ENCODE peak calls at places on chromosomes 6 and 20, in four cellular contexts. R is GM23338, M is AG04450, S is MM.1S. G is an unnamed sample.

GRCh38 chr6:138404666-138405337 is 779 bp downstream of the HEBP2 start:
- DNase-seq in R (no peak), M (no peak), S (no peak), G (no peak)

GRCh38 chr6:132937466-132937906 is 123.1 kb downstream of the RPS12 start:
- DNase-seq in R (peak; percentile 94), M (no peak), S (peak; percentile 70), G (peak; percentile 38)

GRCh38 chr6:92683769-92684168 is 735.6 kb downstream of the EPHA7 start:
- DNase-seq in R (no peak), M (no peak), S (no peak), G (no peak)

GRCh38 chr6:138107078-138107751 is at the start of gene PERP:
- DNase-seq in R (peak; percentile 66), M (no peak), S (peak; percentile 74), G (peak; percentile 73)

GRCh38 chr6:105646391-105646867 is 243.5 kb upstream of the PREP start:
- DNase-seq in R (no peak), M (no peak), S (peak; percentile 12), G (peak; percentile 77)

GRCh38 chr6:139135578-139136545 is 982 bp downstream of the HECA start:
- DNase-seq in R (peak; percentile 45), M (no peak), S (peak; percentile 47), G (no peak)

GRCh38 chr6:149166747-149167146 is 150.8 kb upstream of the TAB2 start:
- DNase-seq in R (no peak), M (no peak), S (no peak), G (no peak)

GRCh38 chr6:6952484-6952883 is 155.3 kb upstream of the RREB1 start:
- DNase-seq in R (peak; percentile 12), M (no peak), S (no peak), G (no peak)

GRCh38 chr6:112443118-112443641 is 96.0 kb downstream of the RFPL4B start:
- DNase-seq in R (no peak), M (no peak), S (no peak), G (no peak)

GRCh38 chr6:41239467-41240159 is 11.5 kb downstream of the TREML4 start:
- DNase-seq in R (peak; percentile 73), M (no peak), S (no peak), G (no peak)

GRCh38 chr6:131042664-131043063 is 20.4 kb downstream of the EPB41L2 start:
- DNase-seq in R (no peak), M (no peak), S (no peak), G (no peak)

GRCh38 chr6:42396720-42397119 is 55.0 kb downstream of the TRERF1 start:
- DNase-seq in R (peak; percentile 62), M (no peak), S (no peak), G (no peak)

GRCh38 chr6:2971420-2972218 is at the start of gene SERPINB6:
- DNase-seq in R (peak; percentile 58), M (no peak), S (peak; percentile 27), G (no peak)

GRCh38 chr6:168415993-168416530 is 24.9 kb upstream of the SMOC2 start:
- DNase-seq in R (no peak), M (no peak), S (no peak), G (no peak)

GRCh38 chr20:12700701-12701100 is 308.1 kb upstream of the SPTLC3 start:
- DNase-seq in R (peak; percentile 54), M (no peak), S (no peak), G (no peak)

GRCh38 chr6:136992113-136992512 is 52.7 kb downstream of the IL20RA start:
- DNase-seq in R (no peak), M (no peak), S (no peak), G (no peak)

GRCh38 chr6:147507162-147508072 is 1.1 kb upstream of the SAMD5 start:
- DNase-seq in R (peak; percentile 33), M (no peak), S (no peak), G (no peak)

GRCh38 chr20:20606046-20606445 is 106.4 kb downstream of the RALGAPA2 start:
- DNase-seq in R (no peak), M (no peak), S (no peak), G (no peak)

GRCh38 chr6:141884850-141885249 is 247.9 kb upstream of the GJE1 start:
- DNase-seq in R (no peak), M (no peak), S (no peak), G (no peak)

GRCh38 chr6:62740596-62740995 is 454.6 kb upstream of the KHDRBS2 start:
- DNase-seq in R (no peak), M (no peak), S (no peak), G (no peak)

GRCh38 chr6:44475779-44476434 is 88.4 kb downstream of the CDC5L start:
- DNase-seq in R (peak; percentile 90), M (no peak), S (peak; percentile 68), G (peak; percentile 55)

GRCh38 chr20:3846378-3846739 is 275 bp upstream of the MAVS start:
- DNase-seq in R (no peak), M (no peak), S (no peak), G (no peak)

GRCh38 chr6:158321960-158322359 is 9.7 kb downstream of the TULP4 start:
- DNase-seq in R (no peak), M (no peak), S (no peak), G (no peak)

GRCh38 chr20:51797357-51798025 is 4.8 kb downstream of the SALL4 start:
- DNase-seq in R (peak; percentile 85), M (no peak), S (no peak), G (no peak)

GRCh38 chr6:37696841-37697735 is 595 bp downstream of the MDGA1 start:
- DNase-seq in R (no peak), M (no peak), S (peak; percentile 13), G (no peak)

GRCh38 chr6:25899123-25899522 is 25.1 kb upstream of the SLC17A3 start:
- DNase-seq in R (peak; percentile 83), M (no peak), S (no peak), G (peak; percentile 44)

GRCh38 chr6:3566812-3567211 is 110.0 kb upstream of the SLC22A23 start:
- DNase-seq in R (no peak), M (peak; percentile 16), S (no peak), G (no peak)

GRCh38 chr20:33829636-33830035 is 18.5 kb downstream of the CHMP4B start:
- DNase-seq in R (no peak), M (no peak), S (no peak), G (no peak)

GRCh38 chr20:16314320-16314719 is 258.9 kb downstream of the KIF16B start:
- DNase-seq in R (no peak), M (no peak), S (no peak), G (no peak)

GRCh38 chr20:51128198-51128597 is 105.3 kb upstream of the KCNG1 start:
- DNase-seq in R (no peak), M (peak; percentile 77), S (no peak), G (peak; percentile 83)

GRCh38 chr20:34364013-34364382 is 925 bp downstream of the ITCH start:
- DNase-seq in R (no peak), M (no peak), S (peak; percentile 31), G (no peak)

GRCh38 chr6:99002826-99003225 is 55.1 kb upstream of the FBXL4 start:
- DNase-seq in R (no peak), M (no peak), S (no peak), G (no peak)

GRCh38 chr20:32524871-32525501 is 60.1 kb downstream of the NOL4L start:
- DNase-seq in R (no peak), M (no peak), S (no peak), G (no peak)

GRCh38 chr6:105781905-105782304 is 304.2 kb upstream of the PRDM1 start:
- DNase-seq in R (no peak), M (no peak), S (no peak), G (no peak)

GRCh38 chr20:34475979-34476736 is 40.1 kb upstream of the DYNLRB1 start:
- DNase-seq in R (peak; percentile 60), M (no peak), S (peak; percentile 70), G (no peak)

GRCh38 chr20:53752971-53753879 is 159.6 kb upstream of the ZNF217 start:
- DNase-seq in R (peak; percentile 59), M (no peak), S (peak; percentile 40), G (peak; percentile 97)

GRCh38 chr6:137978252-137978896 is 111.3 kb downstream of the TNFAIP3 start:
- DNase-seq in R (no peak), M (no peak), S (no peak), G (peak; percentile 100)

DNA sequence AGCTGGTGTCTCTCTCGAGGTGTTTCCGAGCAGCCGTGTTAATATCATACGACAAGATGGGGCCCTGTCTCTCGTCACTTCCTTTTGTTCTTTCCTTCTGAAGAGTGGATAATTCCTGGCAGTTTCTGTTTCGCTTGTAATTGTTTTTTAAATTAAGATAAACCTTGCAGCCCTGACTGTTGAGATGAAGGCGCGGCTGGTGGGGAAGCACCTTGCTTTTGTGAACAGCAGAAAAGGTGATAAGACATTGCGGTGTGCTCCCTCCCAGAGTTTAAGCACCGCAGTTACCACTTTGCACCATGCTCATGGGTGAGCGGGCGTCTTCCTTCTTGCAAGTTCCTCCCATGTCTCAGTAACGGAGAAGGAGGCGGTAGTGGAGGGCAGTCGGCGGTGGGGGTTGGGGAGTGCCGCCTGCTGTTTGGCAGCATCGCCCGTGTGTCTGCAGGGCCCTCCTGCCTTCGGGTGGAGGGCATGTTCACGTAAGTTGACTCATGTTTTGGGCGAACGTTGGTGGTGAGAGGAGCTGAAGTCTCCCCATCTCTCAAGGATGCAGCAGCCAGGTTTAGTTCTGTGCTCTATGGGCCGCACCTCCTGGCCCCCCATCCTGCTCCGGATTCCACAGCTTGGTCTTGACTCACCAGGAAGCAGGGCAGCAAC is 345.9 kb downstream of the TAF4 start:
- DNase-seq in R (peak; percentile 15), M (no peak), S (no peak), G (no peak)
- H3K27ac ChIP-seq in R (no peak overlapping the region), M (no peak overlapping the region), S (no peak overlapping the region), G (no peak overlapping the region)

GRCh38 chr20:64162239-64162621 is 2.0 kb upstream of the MYT1 start:
- DNase-seq in R (no peak), M (no peak), S (no peak), G (no peak)
- H3K27ac ChIP-seq in R (no peak overlapping the region), M (no peak overlapping the region), S (no peak overlapping the region), G (no peak overlapping the region)

GRCh38 chr6:89371849-89372505 is 19.5 kb upstream of the UBE2J1 start:
- DNase-seq in R (peak; percentile 89), M (peak; percentile 6), S (peak; percentile 89), G (no peak)
- H3K27ac ChIP-seq in R (no peak overlapping the region), M (no peak overlapping the region), S (peak overlapping the region; percentile 83), G (no peak overlapping the region)

GRCh38 chr6:87731818-87732661 is 30.0 kb upstream of the AKIRIN2 start:
- DNase-seq in R (peak; percentile 9), M (peak; percentile 72), S (no peak), G (peak; percentile 99)
- H3K27ac ChIP-seq in R (no peak overlapping the region), M (peak overlapping the region; percentile 65), S (no peak overlapping the region), G (peak overlapping the region; percentile 75)

GRCh38 chr20:43941476-43942212 is 27.0 kb downstream of the TOX2 start:
- DNase-seq in R (no peak), M (no peak), S (peak; percentile 21), G (no peak)
- H3K27ac ChIP-seq in R (no peak overlapping the region), M (peak overlapping the region; percentile 91), S (peak overlapping the region; percentile 99), G (no peak overlapping the region)

GRCh38 chr20:62377615-62378085 is 9.3 kb upstream of the RPS21 start:
- DNase-seq in R (no peak), M (no peak), S (no peak), G (no peak)

GRCh38 chr20:62382306-62383198 is 4.4 kb upstream of the RPS21 start:
- DNase-seq in R (peak; percentile 94), M (no peak), S (peak; percentile 81), G (no peak)

GRCh38 chr20:62381842-62382241 is 5.1 kb upstream of the RPS21 start:
- DNase-seq in R (no peak), M (no peak), S (no peak), G (no peak)

GRCh38 chr20:62378215-62378614 is 8.7 kb upstream of the RPS21 start:
- DNase-seq in R (no peak), M (no peak), S (no peak), G (peak; percentile 90)

GRCh38 chr20:62381202-62381797 is 5.6 kb upstream of the RPS21 start:
- DNase-seq in R (no peak), M (no peak), S (no peak), G (peak; percentile 79)
- H3K27ac ChIP-seq in R (peak overlapping the region; percentile 26), M (no peak overlapping the region), S (no peak overlapping the region), G (peak overlapping the region; percentile 92)

GRCh38 chr6:160127270-160128124 is 5.9 kb downstream of the SLC22A1 start:
- DNase-seq in R (no peak), M (no peak), S (no peak), G (no peak)
- H3K27ac ChIP-seq in R (no peak overlapping the region), M (no peak overlapping the region), S (no peak overlapping the region), G (no peak overlapping the region)